ENCODE peak calls at places on chromosomes 13 and 19, in five cellular contexts. One of them, this sample, is unnamed.

GRCh38 chr13:98372886-98373285 is 195.8 kb upstream of the RNF113B start:
- DNase-seq in GM18507: no peak
- DNase-seq in pons: no peak
- DNase-seq in ascending aorta: no peak
- DNase-seq in cerebellar nuclear complex: no peak
- DNase-seq in this sample: no peak

GRCh38 chr13:107296804-107297203 is 728.9 kb upstream of the ARGLU1 start:
- DNase-seq in GM18507: no peak
- DNase-seq in ascending aorta: no peak
- DNase-seq in cerebellar nuclear complex: no peak
- DNase-seq in pons: no peak
- DNase-seq in this sample: no peak

GRCh38 chr19:50947123-50947522 is 5.7 kb downstream of the KLK5 start:
- DNase-seq in pons: no peak
- DNase-seq in cerebellar nuclear complex: no peak
- DNase-seq in ascending aorta: no peak
- DNase-seq in GM18507: no peak
- DNase-seq in this sample: no peak

GRCh38 chr13:71524245-71525002 is 342.6 kb downstream of the DACH1 start:
- DNase-seq in pons: no peak
- DNase-seq in GM18507: no peak
- DNase-seq in cerebellar nuclear complex: peak
- DNase-seq in ascending aorta: no peak
- DNase-seq in this sample: no peak

GRCh38 chr19:47032171-47032811 is 12.7 kb downstream of the NPAS1 start:
- DNase-seq in pons: no peak
- DNase-seq in GM18507: no peak
- DNase-seq in ascending aorta: no peak
- DNase-seq in cerebellar nuclear complex: peak
- DNase-seq in this sample: no peak

GRCh38 chr19:58279042-58279924 is 528 bp downstream of the ZNF8 start:
- DNase-seq in GM18507: peak
- DNase-seq in pons: peak
- DNase-seq in ascending aorta: peak
- DNase-seq in cerebellar nuclear complex: peak
- DNase-seq in this sample: peak

GRCh38 chr13:109235901-109236300 is 550.5 kb downstream of the IRS2 start:
- DNase-seq in pons: no peak
- DNase-seq in cerebellar nuclear complex: no peak
- DNase-seq in ascending aorta: no peak
- DNase-seq in GM18507: no peak
- DNase-seq in this sample: no peak

GRCh38 chr13:50543767-50544166 is 299.7 kb downstream of the DLEU7 start:
- DNase-seq in cerebellar nuclear complex: no peak
- DNase-seq in pons: peak
- DNase-seq in GM18507: no peak
- DNase-seq in ascending aorta: no peak
- DNase-seq in this sample: no peak

GRCh38 chr19:46970815-46971214 is 48.8 kb upstream of the NPAS1 start:
- DNase-seq in cerebellar nuclear complex: no peak
- DNase-seq in pons: no peak
- DNase-seq in GM18507: no peak
- DNase-seq in ascending aorta: no peak
- DNase-seq in this sample: peak

GRCh38 chr13:101065314-101065713 is 351.0 kb downstream of the NALCN start:
- DNase-seq in GM18507: no peak
- DNase-seq in ascending aorta: no peak
- DNase-seq in cerebellar nuclear complex: no peak
- DNase-seq in pons: no peak
- DNase-seq in this sample: no peak

GRCh38 chr19:4567584-4568071 is 8.1 kb upstream of the SEMA6B start:
- DNase-seq in ascending aorta: no peak
- DNase-seq in pons: no peak
- DNase-seq in GM18507: no peak
- DNase-seq in cerebellar nuclear complex: no peak
- DNase-seq in this sample: peak

GRCh38 chr13:83272076-83272475 is 610.2 kb downstream of the SLITRK1 start:
- DNase-seq in cerebellar nuclear complex: no peak
- DNase-seq in pons: peak
- DNase-seq in GM18507: no peak
- DNase-seq in ascending aorta: no peak
- DNase-seq in this sample: no peak

GRCh38 chr13:76848596-76848995 is 37.6 kb downstream of the KCTD12 start:
- DNase-seq in GM18507: no peak
- DNase-seq in ascending aorta: no peak
- DNase-seq in pons: peak
- DNase-seq in cerebellar nuclear complex: no peak
- DNase-seq in this sample: peak

GRCh38 chr19:41373993-41374392 is 2.3 kb upstream of the TMEM91 start:
- DNase-seq in ascending aorta: no peak
- DNase-seq in cerebellar nuclear complex: peak
- DNase-seq in GM18507: no peak
- DNase-seq in pons: peak
- DNase-seq in this sample: peak

GRCh38 chr19:4914736-4915501 is 5.6 kb downstream of the UHRF1 start:
- DNase-seq in ascending aorta: no peak
- DNase-seq in pons: no peak
- DNase-seq in cerebellar nuclear complex: no peak
- DNase-seq in GM18507: no peak
- DNase-seq in this sample: no peak

GRCh38 chr19:48724796-48725753 is 5.5 kb upstream of the MAMSTR start:
- DNase-seq in cerebellar nuclear complex: no peak
- DNase-seq in ascending aorta: no peak
- DNase-seq in pons: peak
- DNase-seq in GM18507: no peak
- DNase-seq in this sample: peak

GRCh38 chr19:32751066-32751465 is 31.5 kb downstream of the TDRD12 start:
- DNase-seq in ascending aorta: no peak
- DNase-seq in GM18507: no peak
- DNase-seq in cerebellar nuclear complex: no peak
- DNase-seq in pons: no peak
- DNase-seq in this sample: no peak

GRCh38 chr19:1251503-1252220 is 3.3 kb downstream of the MIDN start:
- DNase-seq in cerebellar nuclear complex: no peak
- DNase-seq in ascending aorta: no peak
- DNase-seq in pons: peak
- DNase-seq in GM18507: no peak
- DNase-seq in this sample: peak

GRCh38 chr13:40101708-40102359 is 446.4 kb downstream of the COG6 start:
- DNase-seq in ascending aorta: no peak
- DNase-seq in cerebellar nuclear complex: no peak
- DNase-seq in pons: no peak
- DNase-seq in GM18507: peak
- DNase-seq in this sample: no peak

GRCh38 chr13:98307392-98307743 is 130.3 kb upstream of the RNF113B start:
- DNase-seq in ascending aorta: no peak
- DNase-seq in pons: no peak
- DNase-seq in cerebellar nuclear complex: no peak
- DNase-seq in GM18507: no peak
- DNase-seq in this sample: peak

GRCh38 chr19:46999878-47000277 is 19.8 kb upstream of the NPAS1 start:
- DNase-seq in pons: no peak
- DNase-seq in cerebellar nuclear complex: no peak
- DNase-seq in ascending aorta: no peak
- DNase-seq in GM18507: no peak
- DNase-seq in this sample: peak

GRCh38 chr13:48304132-48304876 is 753 bp downstream of the RB1 start:
- DNase-seq in GM18507: peak
- DNase-seq in pons: peak
- DNase-seq in cerebellar nuclear complex: no peak
- DNase-seq in ascending aorta: no peak
- DNase-seq in this sample: peak

GRCh38 chr19:7522923-7523667 is 671 bp downstream of the MCOLN1 start:
- DNase-seq in ascending aorta: no peak
- DNase-seq in cerebellar nuclear complex: no peak
- DNase-seq in pons: no peak
- DNase-seq in GM18507: no peak
- DNase-seq in this sample: no peak

GRCh38 chr19:39030854-39031367 is 1.4 kb downstream of the FBXO27 start:
- DNase-seq in cerebellar nuclear complex: no peak
- DNase-seq in ascending aorta: no peak
- DNase-seq in pons: peak
- DNase-seq in GM18507: no peak
- DNase-seq in this sample: no peak

GRCh38 chr19:11373166-11373884 is 1.1 kb upstream of the SWSAP1 start:
- DNase-seq in cerebellar nuclear complex: peak
- DNase-seq in pons: peak
- DNase-seq in GM18507: no peak
- DNase-seq in ascending aorta: no peak
- DNase-seq in this sample: no peak

GRCh38 chr19:16779539-16780163 is 49.5 kb upstream of the SIN3B start:
- DNase-seq in pons: no peak
- DNase-seq in cerebellar nuclear complex: no peak
- DNase-seq in GM18507: no peak
- DNase-seq in ascending aorta: no peak
- DNase-seq in this sample: no peak

GRCh38 chr13:49649244-49649962 is 21.1 kb downstream of the ARL11 start:
- DNase-seq in ascending aorta: no peak
- DNase-seq in GM18507: no peak
- DNase-seq in pons: no peak
- DNase-seq in cerebellar nuclear complex: no peak
- DNase-seq in this sample: no peak

GRCh38 chr19:53991224-53992113 is at the start of gene CACNG6:
- DNase-seq in cerebellar nuclear complex: no peak
- DNase-seq in ascending aorta: no peak
- DNase-seq in GM18507: no peak
- DNase-seq in pons: no peak
- DNase-seq in this sample: no peak

GRCh38 chr13:71606818-71607217 is 260.2 kb downstream of the DACH1 start:
- DNase-seq in cerebellar nuclear complex: no peak
- DNase-seq in pons: no peak
- DNase-seq in GM18507: no peak
- DNase-seq in ascending aorta: no peak
- DNase-seq in this sample: no peak

GRCh38 chr19:38742296-38742695 is 2.0 kb downstream of the CAPN12 start:
- DNase-seq in ascending aorta: no peak
- DNase-seq in pons: no peak
- DNase-seq in cerebellar nuclear complex: no peak
- DNase-seq in GM18507: no peak
- DNase-seq in this sample: no peak

GRCh38 chr19:45789035-45789786 is 3.4 kb downstream of the DMWD start:
- DNase-seq in pons: no peak
- DNase-seq in cerebellar nuclear complex: no peak
- DNase-seq in ascending aorta: no peak
- DNase-seq in GM18507: no peak
- DNase-seq in this sample: no peak

GRCh38 chr19:34482380-34483250 is 1.1 kb downstream of the WTIP start:
- DNase-seq in GM18507: no peak
- DNase-seq in pons: no peak
- DNase-seq in ascending aorta: no peak
- DNase-seq in cerebellar nuclear complex: no peak
- DNase-seq in this sample: no peak

GRCh38 chr19:38218204-38218603 is 5.8 kb downstream of the DPF1 start:
- DNase-seq in ascending aorta: no peak
- DNase-seq in cerebellar nuclear complex: no peak
- DNase-seq in GM18507: no peak
- DNase-seq in pons: no peak
- DNase-seq in this sample: no peak

This sample was measured in heart left ventricle.